ENCODE peak calls at places on chromosomes 12 and 14, in nine cellular contexts. R is PC-3, I is astrocyte, O is ovary, X is heart left ventricle, U is AG04450, J is SK-N-SH, Y is lower lobe of right lung, A is tibial artery. E is an unnamed sample.

GRCh38 chr14:102078840-102079699 is 7.8 kb downstream of the HSP90AA1 start:
- DNase-seq in R (peak), I (no peak), O (no peak), X (no peak), U (no peak), J (no peak), Y (no peak), A (no peak), E (no peak)

GRCh38 chr12:101570022-101570421 is 24.7 kb upstream of the MYBPC1 start:
- DNase-seq in R (peak), I (peak), O (no peak), X (no peak), U (peak), J (peak), Y (no peak), A (no peak), E (no peak)

GRCh38 chr14:93274055-93274806 is 58.6 kb downstream of the BTBD7 start:
- DNase-seq in R (no peak), I (no peak), O (no peak), X (no peak), U (no peak), J (no peak), Y (no peak), A (no peak), E (no peak)

GRCh38 chr12:38102197-38102596 is 214.4 kb upstream of the ALG10B start:
- DNase-seq in R (peak), I (no peak), O (no peak), X (no peak), U (no peak), J (no peak), Y (no peak), A (no peak), E (no peak)

GRCh38 chr14:36430169-36430568 is 89.9 kb downstream of the NKX2-1 start:
- DNase-seq in R (no peak), I (no peak), O (no peak), X (no peak), U (no peak), J (no peak), Y (no peak), A (no peak), E (no peak)

GRCh38 chr12:96571101-96571862 is 81.9 kb downstream of the CFAP54 start:
- DNase-seq in R (peak), I (peak), O (no peak), X (no peak), U (no peak), J (no peak), Y (no peak), A (no peak), E (no peak)

GRCh38 chr12:99752740-99753139 is 105.2 kb downstream of the GARIN6 start:
- DNase-seq in R (peak), I (no peak), O (no peak), X (no peak), U (no peak), J (no peak), Y (no peak), A (no peak), E (no peak)

GRCh38 chr14:49581209-49581960 is 4.8 kb downstream of the RPS29 start:
- DNase-seq in R (no peak), I (no peak), O (no peak), X (no peak), U (no peak), J (no peak), Y (no peak), A (no peak), E (no peak)

GRCh38 chr12:6635856-6636521 is at the start of gene LPAR5:
- DNase-seq in R (peak), I (peak), O (no peak), X (no peak), U (no peak), J (peak), Y (peak), A (peak), E (no peak)

GRCh38 chr12:93318720-93319522 is 58.8 kb upstream of the NUDT4 start:
- DNase-seq in R (no peak), I (no peak), O (no peak), X (no peak), U (no peak), J (no peak), Y (no peak), A (no peak), E (no peak)

GRCh38 chr12:65536876-65537661 is 258.6 kb downstream of the MSRB3 start:
- DNase-seq in R (peak), I (peak), O (no peak), X (peak), U (peak), J (no peak), Y (no peak), A (peak), E (peak)

GRCh38 chr14:102227184-102227964 is 77.6 kb downstream of the MOK start:
- DNase-seq in R (no peak), I (no peak), O (no peak), X (no peak), U (no peak), J (no peak), Y (no peak), A (no peak), E (no peak)

GRCh38 chr12:68610435-68611093 is at the start of gene RAP1B:
- DNase-seq in R (peak), I (peak), O (peak), X (peak), U (peak), J (peak), Y (peak), A (peak), E (peak)

GRCh38 chr14:103846569-103847438 is 571 bp downstream of the PPP1R13B start:
- DNase-seq in R (peak), I (no peak), O (peak), X (peak), U (no peak), J (peak), Y (peak), A (no peak), E (no peak)

GRCh38 chr12:101414533-101415119 is 7.1 kb upstream of the ARL1 start:
- DNase-seq in R (peak), I (peak), O (no peak), X (no peak), U (peak), J (peak), Y (no peak), A (no peak), E (no peak)

GRCh38 chr14:68389973-68390372 is 402.9 kb downstream of the ZFP36L1 start:
- DNase-seq in R (no peak), I (no peak), O (no peak), X (no peak), U (no peak), J (no peak), Y (no peak), A (no peak), E (no peak)

GRCh38 chr12:51441583-51441982 is 17.0 kb downstream of the SLC4A8 start:
- DNase-seq in R (no peak), I (peak), O (peak), X (no peak), U (peak), J (no peak), Y (no peak), A (no peak), E (no peak)

GRCh38 chr14:91754819-91755218 is 22.9 kb upstream of the CATSPERB start:
- DNase-seq in R (no peak), I (no peak), O (no peak), X (no peak), U (no peak), J (no peak), Y (no peak), A (no peak), E (no peak)

GRCh38 chr12:111687255-111687654 is 1.4 kb downstream of the ACAD10 start:
- DNase-seq in R (peak), I (no peak), O (no peak), X (no peak), U (no peak), J (peak), Y (no peak), A (no peak), E (no peak)

GRCh38 chr14:106875503-106875902 is 1349.1 kb downstream of the TMEM121 start:
- DNase-seq in R (no peak), I (no peak), O (peak), X (no peak), U (no peak), J (no peak), Y (no peak), A (no peak), E (no peak)

GRCh38 chr12:5059358-5059757 is 15.7 kb downstream of the KCNA5 start:
- DNase-seq in R (no peak), I (no peak), O (no peak), X (no peak), U (no peak), J (no peak), Y (no peak), A (no peak), E (no peak)

GRCh38 chr12:70853326-70853725 is 67.2 kb downstream of the PTPRR start:
- DNase-seq in R (no peak), I (peak), O (no peak), X (no peak), U (peak), J (no peak), Y (no peak), A (peak), E (no peak)

GRCh38 chr12:56836800-56837663 is 73.9 kb downstream of the HSD17B6 start:
- DNase-seq in R (peak), I (peak), O (no peak), X (no peak), U (peak), J (no peak), Y (no peak), A (no peak), E (no peak)

GRCh38 chr14:23539209-23539866 is 12.2 kb downstream of the ZFHX2 start:
- DNase-seq in R (peak), I (no peak), O (no peak), X (no peak), U (no peak), J (peak), Y (no peak), A (no peak), E (no peak)

GRCh38 chr12:50325890-50326391 is 42.6 kb upstream of the LIMA1 start:
- DNase-seq in R (peak), I (no peak), O (no peak), X (no peak), U (no peak), J (no peak), Y (no peak), A (no peak), E (no peak)

GRCh38 chr14:21136024-21136423 is 19.8 kb downstream of the OR5AU1 start:
- DNase-seq in R (peak), I (peak), O (no peak), X (no peak), U (no peak), J (peak), Y (no peak), A (no peak), E (no peak)

GRCh38 chr12:78099806-78100205 is 269.1 kb downstream of the NAV3 start:
- DNase-seq in R (no peak), I (no peak), O (no peak), X (no peak), U (no peak), J (no peak), Y (no peak), A (no peak), E (no peak)

GRCh38 chr12:78095623-78096022 is 264.9 kb downstream of the NAV3 start:
- DNase-seq in R (peak), I (no peak), O (no peak), X (no peak), U (no peak), J (no peak), Y (no peak), A (no peak), E (no peak)

GRCh38 chr12:78101181-78101876 is 270.6 kb downstream of the NAV3 start:
- DNase-seq in R (peak), I (no peak), O (no peak), X (no peak), U (no peak), J (no peak), Y (no peak), A (no peak), E (no peak)

GRCh38 chr12:78101946-78102635 is 271.4 kb downstream of the NAV3 start:
- DNase-seq in R (peak), I (no peak), O (no peak), X (no peak), U (no peak), J (no peak), Y (no peak), A (no peak), E (no peak)

DNA sequence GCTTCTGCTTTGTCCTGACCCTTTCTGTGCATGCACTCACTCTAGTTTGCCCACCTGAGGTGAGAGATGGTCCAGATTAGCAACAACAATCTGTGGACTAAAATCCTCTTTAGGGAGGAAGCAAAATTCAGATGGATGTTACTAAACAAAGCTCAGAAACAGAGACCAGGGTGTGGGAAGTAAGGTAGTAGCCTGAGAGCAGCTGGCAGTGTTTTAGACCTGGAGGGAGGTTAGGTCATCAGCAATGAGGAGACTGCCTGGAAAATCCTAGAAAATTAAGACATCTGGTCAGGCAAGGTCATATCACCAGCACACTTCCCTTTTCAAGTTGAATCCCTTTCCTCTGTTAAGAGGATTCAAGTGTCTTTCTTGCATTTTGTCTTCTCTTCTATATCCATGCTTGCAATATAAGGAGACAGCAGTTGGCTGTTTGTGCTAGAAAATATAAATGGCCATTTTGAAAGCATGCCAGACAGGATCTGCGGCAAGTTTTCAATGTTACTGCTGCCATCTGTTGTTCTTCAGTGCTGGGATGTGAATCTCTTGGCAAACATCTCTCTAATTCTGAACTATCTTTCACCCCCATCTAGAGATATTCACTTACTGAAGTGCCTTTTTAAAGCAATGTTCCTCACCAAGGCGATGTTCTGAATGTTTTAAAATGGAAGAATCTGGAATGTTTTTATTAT is 266.4 kb downstream of the NAV3 start:
- DNase-seq in R (no peak), I (peak), O (no peak), X (no peak), U (peak), J (peak), Y (no peak), A (no peak), E (no peak)
- TF ChIP-seq CTCF in R (no peak), I (no peak), O (no peak), X (no peak), U (peak), J (peak), Y (no peak), A (no peak), E (no peak)

GRCh38 chr12:24954261-24954660 is 5.4 kb upstream of the BCAT1 start:
- DNase-seq in R (no peak), I (no peak), O (no peak), X (no peak), U (no peak), J (peak), Y (no peak), A (no peak), E (no peak)
- H3K27ac ChIP-seq in R (no peak), I (no peak), O (no peak), X (no peak), U (no peak), J (no peak), Y (no peak), A (no peak), E (no peak)

DNA sequence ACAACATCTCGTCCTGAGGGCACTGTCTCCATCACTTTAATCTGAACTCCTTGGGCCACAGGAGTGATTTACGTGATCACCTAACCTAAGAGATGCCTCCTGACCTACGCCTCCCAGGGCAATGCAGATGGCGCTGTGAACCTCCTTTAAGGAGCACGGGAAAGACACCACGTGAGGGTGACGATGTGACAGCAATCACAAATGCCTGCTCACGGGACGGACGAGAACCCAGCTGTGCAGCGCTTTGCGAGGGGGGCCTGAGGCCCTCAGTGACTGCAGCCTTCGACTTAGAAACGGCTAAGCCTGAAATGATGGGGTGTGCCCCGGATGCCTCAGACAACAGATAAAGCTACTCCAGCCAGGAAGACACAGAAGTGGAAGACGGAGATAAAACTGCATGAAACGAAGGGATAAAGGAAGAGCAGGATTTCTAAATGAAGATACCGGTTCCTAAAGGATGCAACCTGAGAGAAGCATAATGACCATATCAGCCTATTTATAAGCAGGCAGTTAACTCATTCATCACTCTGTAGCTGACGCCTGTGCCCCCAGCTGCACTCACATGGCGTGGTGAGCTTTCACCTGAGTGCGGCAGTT is 13.9 kb upstream of the GOLGA3 start:
- DNase-seq in R (no peak), I (no peak), O (no peak), X (no peak), U (no peak), J (no peak), Y (no peak), A (no peak), E (no peak)
- H3K4me3 ChIP-seq in R (no peak), I (no peak), O (no peak), X (no peak), U (no peak), J (no peak), Y (no peak), A (no peak), E (no peak)

DNA sequence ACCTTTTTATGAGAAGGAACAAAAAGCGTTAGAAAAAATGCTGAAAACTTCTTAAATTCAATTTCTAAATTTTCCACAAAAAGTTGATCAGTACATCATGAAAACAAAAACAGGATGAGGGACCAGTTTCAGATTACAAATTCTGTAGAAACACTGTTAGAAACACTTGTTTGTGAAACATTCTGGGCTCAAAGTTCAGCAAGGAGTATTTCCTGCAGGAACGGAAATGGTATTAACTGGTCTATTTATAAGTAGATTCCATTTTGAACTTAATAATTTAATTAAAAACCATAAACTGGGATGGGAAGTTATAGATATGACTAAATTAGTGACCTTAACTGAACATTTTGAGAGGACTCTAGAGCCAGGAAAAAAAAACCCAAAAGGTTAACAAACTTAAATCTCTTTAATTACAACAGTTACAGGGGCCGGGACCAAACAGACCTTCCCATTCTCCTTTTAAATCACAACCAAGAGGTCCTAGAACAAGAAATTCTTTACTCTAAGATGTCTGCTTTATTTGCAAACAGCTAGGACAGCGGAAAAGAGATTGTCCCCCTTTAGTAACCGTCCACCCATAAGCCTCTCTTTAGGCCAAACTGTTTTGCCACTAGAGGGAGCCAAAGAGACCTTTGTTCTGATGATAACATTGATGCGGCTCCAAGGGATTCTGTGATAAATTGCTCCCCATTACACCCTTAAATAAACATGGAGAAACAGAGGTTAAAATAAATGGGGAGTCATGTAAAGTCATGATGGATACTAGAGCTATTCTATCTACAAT is 69.0 kb upstream of the RERGL start:
- DNase-seq in R (peak), I (no peak), O (no peak), X (no peak), U (no peak), J (peak), Y (no peak), A (no peak), E (no peak)
- TF ChIP-seq CTCF in R (peak), I (peak), O (no peak), X (peak), U (peak), J (peak), Y (peak), A (no peak), E (no peak)

E was measured in coronary artery.